ENCODE peak calls at places on chromosomes 13 and 19, in nine cellular contexts. V is H1, N is HepG2, Z is suprapubic skin, K is GM12878, A is vagina, D is GM23338, O is K562, Q is endothelial cell of umbilical vein. T is an unnamed sample.

GRCh38 chr19:4474504-4475136 is 2.5 kb downstream of the HDGFL2 start:
- DNase-seq in O (peak), D (peak), A (no peak), Z (no peak), V (peak), K (no peak), N (no peak), Q (peak), T (no peak)

GRCh38 chr19:47730910-47731309 is 14.4 kb upstream of the NOP53 start:
- DNase-seq in V (no peak), K (no peak), Q (no peak), D (no peak), A (no peak), Z (no peak), N (no peak), O (no peak), T (no peak)

GRCh38 chr19:56838930-56839664 is 1.4 kb downstream of the PEG3 start:
- DNase-seq in Z (peak), Q (peak), K (no peak), N (peak), O (no peak), V (no peak), D (no peak), A (no peak), T (peak)

GRCh38 chr19:31538879-31539278 is 189.6 kb upstream of the TSHZ3 start:
- DNase-seq in D (no peak), N (no peak), V (peak), Q (no peak), A (peak), O (no peak), K (no peak), Z (no peak), T (no peak)

GRCh38 chr13:99067160-99067985 is 89.5 kb upstream of the DOCK9 start:
- DNase-seq in D (no peak), Z (no peak), V (no peak), A (peak), O (no peak), Q (no peak), N (peak), K (no peak), T (no peak)

GRCh38 chr19:38759590-38760003 is 13.7 kb downstream of the LGALS7 start:
- DNase-seq in K (no peak), N (peak), O (no peak), V (no peak), A (no peak), Q (no peak), D (no peak), Z (no peak), T (no peak)

GRCh38 chr19:43950834-43951626 is at the start of gene ZNF221:
- DNase-seq in K (peak), A (no peak), O (peak), D (peak), N (peak), Z (peak), V (peak), Q (peak), T (peak)

GRCh38 chr13:78589206-78589605 is 14.1 kb downstream of the POU4F1 start:
- DNase-seq in A (no peak), N (peak), O (peak), Z (no peak), K (no peak), V (peak), Q (no peak), D (peak), T (no peak)

GRCh38 chr13:22357132-22357531 is 686.3 kb downstream of the FGF9 start:
- DNase-seq in N (no peak), D (no peak), V (no peak), Z (no peak), K (no peak), A (no peak), Q (no peak), O (no peak), T (no peak)

GRCh38 chr19:41016488-41017071 is 25.5 kb downstream of the CYP2B6 start:
- DNase-seq in V (no peak), K (no peak), Z (no peak), A (peak), Q (no peak), D (no peak), O (no peak), N (no peak), T (no peak)

GRCh38 chr13:98571955-98572662 is 4.8 kb downstream of the STK24 start:
- DNase-seq in N (peak), K (no peak), Z (no peak), D (no peak), Q (peak), V (no peak), A (no peak), O (peak), T (no peak)

GRCh38 chr19:31528261-31528660 is 179.0 kb upstream of the TSHZ3 start:
- DNase-seq in D (no peak), V (no peak), Z (no peak), Q (no peak), A (no peak), O (no peak), N (no peak), K (no peak), T (no peak)

GRCh38 chr13:46633416-46633815 is 80.4 kb downstream of the LRCH1 start:
- DNase-seq in O (no peak), Z (no peak), A (no peak), N (peak), Q (no peak), K (no peak), D (no peak), V (no peak), T (no peak)

GRCh38 chr13:70622785-70623184 is 514.5 kb upstream of the KLHL1 start:
- DNase-seq in D (no peak), A (no peak), V (no peak), K (no peak), Q (no peak), N (no peak), O (no peak), Z (no peak), T (no peak)

GRCh38 chr19:34244611-34245299 is 9.6 kb upstream of the GARRE1 start:
- DNase-seq in Z (peak), V (no peak), D (no peak), K (no peak), N (peak), A (no peak), Q (no peak), O (no peak), T (no peak)

GRCh38 chr19:56294557-56294956 is 20.1 kb downstream of the ZSCAN5A start:
- DNase-seq in V (no peak), K (no peak), N (no peak), A (no peak), Z (no peak), O (no peak), Q (no peak), D (no peak), T (no peak)

GRCh38 chr13:42981853-42982252 is 10.2 kb downstream of the EPSTI1 start:
- DNase-seq in D (peak), A (no peak), K (no peak), Q (no peak), N (no peak), O (no peak), Z (no peak), V (no peak), T (no peak)

GRCh38 chr19:4722671-4723464 is 774 bp downstream of the DPP9 start:
- DNase-seq in Q (peak), K (no peak), A (no peak), D (no peak), V (no peak), O (peak), Z (no peak), N (no peak), T (no peak)

GRCh38 chr19:49513746-49514118 is 1.3 kb downstream of the FCGRT start:
- DNase-seq in A (no peak), Q (no peak), N (no peak), O (no peak), V (peak), Z (no peak), D (no peak), K (no peak), T (no peak)

GRCh38 chr13:97319088-97319487 is 97.0 kb downstream of the MBNL2 start:
- DNase-seq in V (no peak), Q (no peak), D (no peak), O (no peak), N (no peak), Z (no peak), A (no peak), K (no peak), T (no peak)
- TF ChIP-seq POLR2AphosphoS5 in V (no peak), Q (no peak), D (no peak), O (no peak), N (no peak), Z (no peak), A (no peak), K (no peak), T (no peak)

DNA sequence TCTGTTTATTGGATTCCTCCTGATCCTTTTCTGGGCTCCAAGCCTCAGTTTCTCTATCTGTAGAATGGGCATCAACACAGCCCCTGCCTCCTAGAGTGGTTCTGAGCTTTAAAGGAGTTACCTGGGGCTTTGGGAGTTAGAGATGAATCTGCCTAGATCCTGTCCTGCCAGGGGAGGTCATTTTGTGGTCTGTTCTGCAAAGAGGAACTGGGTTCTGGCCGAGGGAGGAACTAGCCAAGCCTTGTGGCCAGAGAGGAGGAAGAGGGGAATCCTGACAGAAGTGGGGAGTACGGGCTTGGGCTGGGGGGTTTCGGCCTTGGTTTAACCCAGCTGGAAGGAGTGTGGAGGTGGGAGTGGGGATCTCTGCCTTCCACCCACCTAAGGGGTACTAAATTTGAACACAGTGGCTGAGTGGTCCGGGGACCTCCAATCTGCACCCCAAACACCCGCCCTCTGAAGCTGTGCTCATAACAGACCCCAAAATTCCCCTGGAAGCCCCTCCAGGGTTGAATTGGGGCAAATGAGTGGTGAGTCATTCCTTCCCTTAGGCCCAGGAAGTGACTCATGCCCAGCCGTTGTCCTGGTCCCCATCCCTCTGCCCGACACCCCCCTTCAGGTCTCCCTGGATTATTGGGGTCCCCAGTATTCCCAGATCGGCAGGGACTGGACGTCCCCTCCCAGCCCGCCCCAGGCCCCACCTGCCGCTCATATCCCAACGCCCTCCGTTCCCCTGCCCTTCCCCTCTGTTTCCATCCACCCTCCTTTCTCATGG is 2.8 kb downstream of the ADGRE5 start:
- DNase-seq in Q (no peak), D (no peak), V (no peak), A (no peak), Z (peak), K (no peak), N (no peak), O (peak), T (no peak)
- H3K27ac ChIP-seq in Q (no peak), D (no peak), V (no peak), A (peak), Z (peak), K (peak), N (no peak), O (peak), T (peak)

DNA sequence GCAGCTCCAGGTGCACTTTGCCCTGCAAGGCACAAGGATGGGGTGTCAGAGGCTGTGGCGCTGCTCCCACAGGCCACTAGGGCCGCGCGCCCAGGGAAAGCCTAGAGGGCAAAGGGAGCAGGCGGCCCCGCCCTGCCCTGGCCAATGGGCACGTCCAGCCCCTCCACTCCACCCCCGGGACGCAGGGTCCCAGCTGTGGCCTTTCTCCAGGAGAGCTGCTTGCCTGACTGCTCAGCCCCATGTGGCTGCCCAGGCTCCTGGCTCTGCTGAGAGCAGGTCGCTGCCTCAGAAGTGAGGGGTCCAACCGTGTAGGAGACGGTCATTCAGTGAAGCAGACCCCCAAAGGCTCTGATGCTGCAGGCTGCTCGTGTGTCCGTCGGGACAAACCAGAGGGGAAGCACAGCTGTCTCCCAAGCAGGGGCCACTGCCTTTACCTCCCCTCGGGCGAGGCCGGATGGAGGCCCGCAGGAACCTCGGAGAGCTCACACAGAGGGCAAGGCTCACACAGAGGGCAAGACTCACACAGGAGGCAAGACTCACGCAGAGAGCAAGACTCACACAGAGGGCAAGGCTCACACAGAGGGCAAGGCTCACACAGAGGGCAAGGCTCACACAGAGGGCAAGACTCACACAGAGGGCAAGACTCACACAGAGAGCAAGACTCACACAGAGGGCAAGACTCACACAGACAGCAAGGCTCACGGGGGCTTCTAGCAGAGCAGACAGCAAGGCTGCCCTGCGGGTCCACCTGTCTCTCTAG is 56.2 kb upstream of the C13orf46 start:
- DNase-seq in Q (no peak), A (no peak), K (no peak), Z (no peak), N (peak), O (no peak), D (no peak), V (no peak), T (no peak)
- TF ChIP-seq CTCF in Q (no peak), A (no peak), K (no peak), Z (no peak), N (no peak), O (no peak), D (no peak), V (no peak), T (no peak)

GRCh38 chr19:35439921-35440320 is 8.1 kb upstream of the FFAR2 start:
- DNase-seq in Z (no peak), K (no peak), V (no peak), Q (no peak), O (no peak), N (no peak), A (no peak), D (no peak), T (no peak)

GRCh38 chr19:35433448-35433847 is 14.6 kb upstream of the FFAR2 start:
- DNase-seq in A (no peak), Z (no peak), K (no peak), D (no peak), N (no peak), V (no peak), Q (no peak), O (no peak), T (no peak)

GRCh38 chr19:35438527-35438926 is 9.5 kb upstream of the FFAR2 start:
- DNase-seq in D (peak), A (no peak), N (no peak), Z (no peak), V (no peak), O (peak), K (no peak), Q (no peak), T (no peak)

GRCh38 chr19:35436477-35437141 is 11.4 kb upstream of the FFAR2 start:
- DNase-seq in Q (peak), O (peak), V (no peak), N (no peak), A (no peak), K (no peak), Z (no peak), D (no peak), T (no peak)

GRCh38 chr19:35437152-35437951 is 10.7 kb upstream of the FFAR2 start:
- DNase-seq in K (no peak), Q (no peak), N (no peak), A (no peak), D (no peak), V (no peak), O (no peak), Z (no peak), T (no peak)
- TF ChIP-seq POLR2AphosphoS5 in K (no peak), Q (no peak), N (no peak), A (no peak), D (no peak), V (no peak), O (no peak), Z (no peak), T (no peak)

GRCh38 chr19:16281743-16282142 is 42.9 kb upstream of the KLF2 start:
- DNase-seq in N (no peak), O (no peak), Q (no peak), A (no peak), D (no peak), Z (no peak), V (no peak), K (no peak), T (no peak)
- H3K27ac ChIP-seq in N (no peak), O (no peak), Q (no peak), A (no peak), D (no peak), Z (no peak), V (no peak), K (no peak), T (no peak)